ENCODE peak calls at places on chromosome 4, in ten cellular contexts. Q, C, B, N, O, Z, Y, V, P and E are unnamed samples.

GRCh38 chr4:110619401-110620247 is 3.3 kb downstream of the PITX2 start:
- DNase-seq in Q (no peak), C (no peak), B (no peak), N (no peak), O (no peak), Z (no peak), Y (no peak), V (no peak), P (no peak), E (no peak)

GRCh38 chr4:156144961-156145360 is 191.3 kb upstream of the CTSO start:
- DNase-seq in Q (no peak), C (no peak), B (no peak), N (no peak), O (no peak), Z (no peak), Y (no peak), V (no peak), P (no peak), E (no peak)

GRCh38 chr4:186298034-186298647 is 32.2 kb downstream of the F11 start:
- DNase-seq in Q (no peak), C (no peak), B (no peak), N (no peak), O (no peak), Z (no peak), Y (no peak), V (no peak), P (no peak), E (no peak)

GRCh38 chr4:156113138-156113537 is 159.5 kb upstream of the CTSO start:
- DNase-seq in Q (no peak), C (no peak), B (no peak), N (peak), O (no peak), Z (no peak), Y (no peak), V (no peak), P (no peak), E (no peak)

GRCh38 chr4:174483792-174484191 is 38.5 kb downstream of the HPGD start:
- DNase-seq in Q (no peak), C (no peak), B (no peak), N (no peak), O (no peak), Z (no peak), Y (no peak), V (no peak), P (no peak), E (no peak)

GRCh38 chr4:140924761-140925392 is 168.7 kb upstream of the TBC1D9 start:
- DNase-seq in Q (no peak), C (no peak), B (no peak), N (no peak), O (no peak), Z (no peak), Y (no peak), V (no peak), P (no peak), E (no peak)

GRCh38 chr4:31291238-31291637 is 571.1 kb downstream of the PCDH7 start:
- DNase-seq in Q (no peak), C (no peak), B (no peak), N (no peak), O (no peak), Z (no peak), Y (peak), V (no peak), P (no peak), E (no peak)

GRCh38 chr4:129043523-129043922 is 49.8 kb downstream of the SCLT1 start:
- DNase-seq in Q (peak), C (peak), B (peak), N (peak), O (no peak), Z (no peak), Y (no peak), V (peak), P (no peak), E (no peak)

GRCh38 chr4:45350438-45350837 is 624.1 kb upstream of the GNPDA2 start:
- DNase-seq in Q (peak), C (no peak), B (no peak), N (peak), O (no peak), Z (no peak), Y (peak), V (no peak), P (no peak), E (no peak)

GRCh38 chr4:20195071-20195885 is 56.4 kb upstream of the SLIT2 start:
- DNase-seq in Q (no peak), C (no peak), B (no peak), N (peak), O (no peak), Z (no peak), Y (no peak), V (peak), P (no peak), E (no peak)

GRCh38 chr4:159126716-159127115 is 23.8 kb downstream of the RAPGEF2 start:
- DNase-seq in Q (no peak), C (no peak), B (no peak), N (no peak), O (no peak), Z (no peak), Y (no peak), V (no peak), P (no peak), E (no peak)